ENCODE peak calls at places on chromosome 10, in eight cellular contexts. U is dorsolateral prefrontal cortex; N is cardiac muscle cell; L is SJSA1; E is IMR-90; G is PC-3; H is CD8-positive, alpha-beta memory T cell; F is naive thymus-derived CD4-positive, alpha-beta T cell. T is an unnamed sample.

GRCh38 chr10:79444243-79445119 is 943 bp downstream of the ZCCHC24 start:
- DNase-seq in U (no peak), N (peak), L (peak), E (peak), G (peak), H (peak), F (peak), T (peak)

GRCh38 chr10:47139121-47139520 is 160.9 kb upstream of the GDF10 start:
- DNase-seq in U (no peak), N (no peak), L (no peak), E (no peak), G (no peak), H (no peak), F (no peak), T (no peak)

GRCh38 chr10:48589266-48589665 is 15.6 kb downstream of the ARHGAP22 start:
- DNase-seq in U (no peak), N (no peak), L (no peak), E (peak), G (no peak), H (no peak), F (no peak), T (no peak)

GRCh38 chr10:91576096-91576545 is 56.8 kb downstream of the PPP1R3C start:
- DNase-seq in U (no peak), N (no peak), L (no peak), E (peak), G (peak), H (no peak), F (no peak), T (no peak)

GRCh38 chr10:100338434-100339036 is 8.5 kb upstream of the SCD start:
- DNase-seq in U (peak), N (peak), L (peak), E (peak), G (peak), H (peak), F (peak), T (peak)

GRCh38 chr10:102644066-102644645 is at the start of gene TRIM8:
- DNase-seq in U (no peak), N (peak), L (peak), E (no peak), G (peak), H (peak), F (peak), T (peak)

GRCh38 chr10:119535310-119535709 is 7.2 kb downstream of the RGS10 start:
- DNase-seq in U (no peak), N (no peak), L (no peak), E (peak), G (no peak), H (no peak), F (no peak), T (no peak)

GRCh38 chr10:118776960-118777359 is 22.2 kb upstream of the CACUL1 start:
- DNase-seq in U (no peak), N (no peak), L (no peak), E (no peak), G (no peak), H (no peak), F (no peak), T (no peak)

GRCh38 chr10:114051714-114052113 is 8.0 kb downstream of the ADRB1 start:
- DNase-seq in U (no peak), N (no peak), L (no peak), E (no peak), G (no peak), H (no peak), F (no peak), T (no peak)

GRCh38 chr10:119030421-119031250 is 1.1 kb downstream of the NANOS1 start:
- DNase-seq in U (peak), N (peak), L (peak), E (peak), G (peak), H (peak), F (peak), T (peak)

GRCh38 chr10:132398566-132398991 is 1.6 kb downstream of the PWWP2B start:
- DNase-seq in U (no peak), N (no peak), L (no peak), E (no peak), G (no peak), H (no peak), F (no peak), T (no peak)

GRCh38 chr10:98308602-98309365 is 40.8 kb upstream of the LOXL4 start:
- DNase-seq in U (no peak), N (no peak), L (no peak), E (no peak), G (no peak), H (no peak), F (no peak), T (no peak)

GRCh38 chr10:13718820-13719219 is 132.1 kb downstream of the PRPF18 start:
- DNase-seq in U (no peak), N (no peak), L (no peak), E (no peak), G (no peak), H (no peak), F (no peak), T (no peak)
- H3K4me3 ChIP-seq in U (no peak), N (no peak), L (no peak), E (no peak), G (peak), H (peak), F (peak), T (no peak)

DNA sequence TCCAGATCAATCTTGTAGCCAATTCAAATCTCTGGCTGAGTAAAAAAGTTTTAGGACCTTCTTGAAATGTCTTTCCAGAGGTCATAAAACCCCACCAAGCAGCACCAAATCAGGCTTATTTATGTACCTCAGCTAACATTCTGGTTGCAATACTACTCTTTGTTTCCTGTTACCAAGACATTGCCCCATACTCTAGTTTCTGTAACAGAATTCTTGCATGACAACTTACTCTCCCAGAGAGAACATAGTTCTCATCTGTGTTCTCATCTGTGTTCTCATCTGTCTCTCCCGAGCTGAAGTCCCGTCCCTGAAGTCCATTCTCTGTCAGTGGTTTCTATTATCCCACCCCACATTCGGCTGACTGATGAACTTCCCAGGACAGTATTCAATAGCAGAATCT is 1285.1 kb downstream of the XPNPEP1 start:
- DNase-seq in U (no peak), N (no peak), L (no peak), E (no peak), G (no peak), H (no peak), F (no peak), T (no peak)
- H3K27ac ChIP-seq in U (no peak), N (no peak), L (no peak), E (no peak), G (no peak), H (no peak), F (no peak), T (no peak)

GRCh38 chr10:17075975-17076374 is 53.6 kb downstream of the CUBN start:
- DNase-seq in U (no peak), N (no peak), L (no peak), E (no peak), G (no peak), H (no peak), F (no peak), T (no peak)
- H3K4me3 ChIP-seq in U (no peak), N (no peak), L (no peak), E (no peak), G (no peak), H (no peak), F (no peak), T (no peak)

GRCh38 chr10:97277551-97277950 is 14.9 kb downstream of the ARHGAP19 start:
- DNase-seq in U (no peak), N (no peak), L (no peak), E (no peak), G (no peak), H (no peak), F (no peak), T (no peak)

GRCh38 chr10:97280783-97281182 is 11.7 kb downstream of the ARHGAP19 start:
- DNase-seq in U (no peak), N (no peak), L (no peak), E (no peak), G (no peak), H (no peak), F (no peak), T (no peak)

GRCh38 chr10:97274828-97275227 is 17.6 kb downstream of the ARHGAP19 start:
- DNase-seq in U (no peak), N (no peak), L (no peak), E (no peak), G (no peak), H (no peak), F (no peak), T (no peak)

GRCh38 chr10:97278491-97278989 is 13.9 kb downstream of the ARHGAP19 start:
- DNase-seq in U (no peak), N (peak), L (peak), E (peak), G (peak), H (no peak), F (peak), T (no peak)

GRCh38 chr10:97279121-97279815 is 13.2 kb downstream of the ARHGAP19 start:
- DNase-seq in U (no peak), N (no peak), L (no peak), E (peak), G (peak), H (no peak), F (no peak), T (no peak)
- H3K27ac ChIP-seq in U (no peak), N (peak), L (peak), E (no peak), G (no peak), H (no peak), F (no peak), T (no peak)

GRCh38 chr10:6929157-6929830 is 349.2 kb upstream of the PRKCQ start:
- DNase-seq in U (no peak), N (peak), L (no peak), E (no peak), G (no peak), H (no peak), F (no peak), T (no peak)

GRCh38 chr10:6927001-6927400 is 346.9 kb upstream of the PRKCQ start:
- DNase-seq in U (no peak), N (no peak), L (no peak), E (no peak), G (no peak), H (no peak), F (no peak), T (no peak)

GRCh38 chr10:6924166-6924565 is 344.1 kb upstream of the PRKCQ start:
- DNase-seq in U (no peak), N (no peak), L (no peak), E (peak), G (peak), H (no peak), F (no peak), T (no peak)

DNA sequence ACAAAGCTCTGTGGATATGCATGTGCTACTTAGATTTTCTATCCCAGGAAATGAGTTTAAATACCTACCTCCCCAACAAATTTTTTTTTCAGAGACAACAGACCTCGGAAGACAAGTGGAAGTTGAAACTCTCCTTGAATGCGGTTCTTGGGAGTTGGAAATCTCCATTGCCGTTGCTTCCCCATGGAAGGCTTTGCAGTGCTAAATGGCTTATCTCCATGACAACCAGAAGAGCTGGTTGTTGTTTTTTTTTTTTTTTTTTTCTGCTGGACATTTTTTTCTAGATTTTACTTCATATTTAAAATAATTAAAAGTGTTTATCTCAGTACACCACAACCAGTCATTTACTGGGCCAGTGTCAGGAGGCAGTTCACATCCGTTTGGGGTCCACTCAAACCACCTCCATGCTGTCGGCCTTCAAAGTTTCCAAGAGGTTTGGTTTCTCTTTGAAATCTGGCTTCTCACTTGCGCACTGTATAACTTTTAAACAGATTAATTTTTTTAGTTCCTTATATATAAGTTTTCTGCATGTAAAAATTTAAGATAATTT is 348.5 kb upstream of the PRKCQ start:
- DNase-seq in U (no peak), N (no peak), L (no peak), E (no peak), G (no peak), H (peak), F (no peak), T (no peak)
- H3K4me3 ChIP-seq in U (no peak), N (no peak), L (no peak), E (no peak), G (no peak), H (peak), F (peak), T (no peak)

DNA sequence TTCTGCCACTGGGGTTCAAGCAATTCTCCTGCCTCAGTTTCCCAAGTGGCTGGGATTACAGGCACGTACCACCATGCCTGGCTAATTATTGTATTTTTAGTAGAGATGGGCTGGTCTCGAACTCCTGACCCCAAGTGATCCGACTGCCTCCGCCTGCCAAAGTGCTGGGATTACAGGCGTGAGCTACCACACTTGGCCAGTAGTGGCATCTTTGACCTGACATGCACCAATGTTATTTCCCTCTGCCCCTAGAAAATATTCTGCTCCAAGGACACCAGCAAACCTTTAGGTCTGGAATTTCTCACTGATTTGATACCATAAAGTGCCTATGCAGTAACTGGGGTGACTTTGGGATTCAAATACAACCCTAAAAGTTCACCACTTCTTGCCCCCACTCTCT is 179.4 kb downstream of the ARID5B start:
- DNase-seq in U (no peak), N (no peak), L (no peak), E (no peak), G (no peak), H (no peak), F (no peak), T (peak)
- H3K27ac ChIP-seq in U (no peak), N (no peak), L (no peak), E (peak), G (no peak), H (no peak), F (peak), T (no peak)

GRCh38 chr10:62374862-62375710 is 917 bp downstream of the ZNF365 start:
- DNase-seq in U (no peak), N (peak), L (no peak), E (peak), G (peak), H (no peak), F (no peak), T (no peak)
- H3K4me3 ChIP-seq in U (peak), N (no peak), L (peak), E (peak), G (peak), H (peak), F (peak), T (no peak)